ENCODE peak calls at places on chromosomes 11 and 22, in five cellular contexts. One of them, this sample, is unnamed.

GRCh38 chr11:110750100-110750499 is 37.9 kb upstream of the ARHGAP20 start:
- DNase-seq in A549: no peak
- DNase-seq in NCI-H774: no peak
- DNase-seq in NCI-H748 treated with DMSO at 0.1 percent for 48 hours: no peak
- DNase-seq in NCI-H1417: no peak
- DNase-seq in this sample: no peak

GRCh38 chr11:18012314-18012905 is 437 bp downstream of the SERGEF start:
- DNase-seq in A549: peak; percentile 18
- DNase-seq in NCI-H774: no peak
- DNase-seq in NCI-H748 treated with DMSO at 0.1 percent for 48 hours: peak; percentile 24
- DNase-seq in NCI-H1417: peak; percentile 22
- DNase-seq in this sample: no peak

GRCh38 chr11:86119062-86119461 is 50.2 kb upstream of the PICALM start:
- DNase-seq in A549: no peak
- DNase-seq in NCI-H774: peak; percentile 7
- DNase-seq in NCI-H748 treated with DMSO at 0.1 percent for 48 hours: no peak
- DNase-seq in NCI-H1417: peak; percentile 3
- DNase-seq in this sample: no peak

GRCh38 chr22:39216143-39216490 is 28.7 kb downstream of the PDGFB start:
- DNase-seq in A549: no peak
- DNase-seq in NCI-H774: no peak
- DNase-seq in NCI-H748 treated with DMSO at 0.1 percent for 48 hours: no peak
- DNase-seq in NCI-H1417: no peak
- DNase-seq in this sample: no peak

GRCh38 chr11:44024977-44025376 is 22.8 kb upstream of the ACCSL start:
- DNase-seq in A549: no peak
- DNase-seq in NCI-H774: no peak
- DNase-seq in NCI-H748 treated with DMSO at 0.1 percent for 48 hours: no peak
- DNase-seq in NCI-H1417: no peak
- DNase-seq in this sample: no peak

GRCh38 chr22:31585161-31585859 is 76.7 kb downstream of the PISD start:
- DNase-seq in A549: no peak
- DNase-seq in NCI-H774: no peak
- DNase-seq in NCI-H748 treated with DMSO at 0.1 percent for 48 hours: no peak
- DNase-seq in NCI-H1417: no peak
- DNase-seq in this sample: no peak

GRCh38 chr11:414333-414857 is 404 bp downstream of the SIGIRR start:
- DNase-seq in A549: no peak
- DNase-seq in NCI-H774: no peak
- DNase-seq in NCI-H748 treated with DMSO at 0.1 percent for 48 hours: no peak
- DNase-seq in NCI-H1417: no peak
- DNase-seq in this sample: no peak

GRCh38 chr11:122453586-122453985 is 201.9 kb upstream of the UBASH3B start:
- DNase-seq in A549: no peak
- DNase-seq in NCI-H774: no peak
- DNase-seq in NCI-H748 treated with DMSO at 0.1 percent for 48 hours: no peak
- DNase-seq in NCI-H1417: no peak
- DNase-seq in this sample: no peak

GRCh38 chr11:9838961-9839360 is 175.1 kb downstream of the SWAP70 start:
- DNase-seq in A549: no peak
- DNase-seq in NCI-H774: no peak
- DNase-seq in NCI-H748 treated with DMSO at 0.1 percent for 48 hours: no peak
- DNase-seq in NCI-H1417: no peak
- DNase-seq in this sample: no peak

GRCh38 chr22:50701428-50702154 is 29.0 kb downstream of the SHANK3 start:
- DNase-seq in A549: no peak
- DNase-seq in NCI-H774: no peak
- DNase-seq in NCI-H748 treated with DMSO at 0.1 percent for 48 hours: no peak
- DNase-seq in NCI-H1417: no peak
- DNase-seq in this sample: no peak

GRCh38 chr22:46908641-46909107 is 146.2 kb downstream of the TBC1D22A start:
- DNase-seq in A549: no peak
- DNase-seq in NCI-H774: no peak
- DNase-seq in NCI-H748 treated with DMSO at 0.1 percent for 48 hours: no peak
- DNase-seq in NCI-H1417: no peak
- DNase-seq in this sample: no peak

GRCh38 chr11:73972620-73973449 is 9.8 kb downstream of the UCP2 start:
- DNase-seq in A549: no peak
- DNase-seq in NCI-H774: no peak
- DNase-seq in NCI-H748 treated with DMSO at 0.1 percent for 48 hours: no peak
- DNase-seq in NCI-H1417: no peak
- DNase-seq in this sample: no peak

GRCh38 chr11:62104816-62105610 is 18.8 kb upstream of the INCENP start:
- DNase-seq in A549: no peak
- DNase-seq in NCI-H774: no peak
- DNase-seq in NCI-H748 treated with DMSO at 0.1 percent for 48 hours: no peak
- DNase-seq in NCI-H1417: no peak
- DNase-seq in this sample: no peak

GRCh38 chr11:120522021-120522420 is 10.5 kb downstream of the GRIK4 start:
- DNase-seq in A549: no peak
- DNase-seq in NCI-H774: no peak
- DNase-seq in NCI-H748 treated with DMSO at 0.1 percent for 48 hours: no peak
- DNase-seq in NCI-H1417: no peak
- DNase-seq in this sample: no peak

This sample was measured in AG04450.